ENCODE peak calls at places on chromosomes 7 and 10, in six cellular contexts. One of them, this sample, is unnamed.

GRCh38 chr10:122505885-122506284 is 44.5 kb downstream of the HTRA1 start:
- DNase-seq in transverse colon: no peak
- DNase-seq in tibial nerve: no peak
- DNase-seq in body of pancreas: no peak
- DNase-seq in A549: no peak
- DNase-seq in NB4: no peak
- DNase-seq in this sample: no peak

GRCh38 chr7:42138691-42139090 is 98.3 kb downstream of the GLI3 start:
- DNase-seq in body of pancreas: no peak
- DNase-seq in NB4: peak
- DNase-seq in transverse colon: no peak
- DNase-seq in A549: no peak
- DNase-seq in tibial nerve: no peak
- DNase-seq in this sample: no peak

GRCh38 chr7:12623885-12624498 is 53.5 kb downstream of the SCIN start:
- DNase-seq in tibial nerve: no peak
- DNase-seq in NB4: peak
- DNase-seq in A549: peak
- DNase-seq in body of pancreas: no peak
- DNase-seq in transverse colon: no peak
- DNase-seq in this sample: peak

GRCh38 chr7:151689196-151689971 is 169.7 kb upstream of the RHEB start:
- DNase-seq in NB4: no peak
- DNase-seq in tibial nerve: no peak
- DNase-seq in A549: no peak
- DNase-seq in body of pancreas: peak
- DNase-seq in transverse colon: no peak
- DNase-seq in this sample: no peak

GRCh38 chr10:79241990-79242619 is 105.2 kb upstream of the PPIF start:
- DNase-seq in transverse colon: peak
- DNase-seq in A549: no peak
- DNase-seq in NB4: peak
- DNase-seq in tibial nerve: no peak
- DNase-seq in body of pancreas: peak
- DNase-seq in this sample: no peak

GRCh38 chr7:137667633-137668387 is 179.0 kb downstream of the DGKI start:
- DNase-seq in transverse colon: no peak
- DNase-seq in tibial nerve: no peak
- DNase-seq in A549: peak
- DNase-seq in NB4: peak
- DNase-seq in body of pancreas: no peak
- DNase-seq in this sample: no peak

GRCh38 chr10:94183666-94184264 is 179.0 kb downstream of the NOC3L start:
- DNase-seq in body of pancreas: no peak
- DNase-seq in transverse colon: no peak
- DNase-seq in NB4: no peak
- DNase-seq in tibial nerve: no peak
- DNase-seq in A549: no peak
- DNase-seq in this sample: no peak

GRCh38 chr10:111126981-111127848 is 50.4 kb downstream of the ADRA2A start:
- DNase-seq in A549: no peak
- DNase-seq in body of pancreas: no peak
- DNase-seq in transverse colon: no peak
- DNase-seq in NB4: no peak
- DNase-seq in tibial nerve: no peak
- DNase-seq in this sample: peak

GRCh38 chr10:10311966-10312365 is 705.7 kb upstream of the CELF2 start:
- DNase-seq in transverse colon: no peak
- DNase-seq in body of pancreas: no peak
- DNase-seq in tibial nerve: no peak
- DNase-seq in NB4: no peak
- DNase-seq in A549: no peak
- DNase-seq in this sample: no peak

GRCh38 chr7:103637080-103637479 is 191.1 kb upstream of the SLC26A5 start:
- DNase-seq in tibial nerve: no peak
- DNase-seq in A549: no peak
- DNase-seq in NB4: no peak
- DNase-seq in transverse colon: no peak
- DNase-seq in body of pancreas: no peak
- DNase-seq in this sample: no peak

GRCh38 chr10:13684252-13684791 is 97.6 kb downstream of the PRPF18 start:
- DNase-seq in A549: no peak
- DNase-seq in body of pancreas: peak
- DNase-seq in NB4: no peak
- DNase-seq in tibial nerve: peak
- DNase-seq in transverse colon: peak
- DNase-seq in this sample: no peak

GRCh38 chr10:79342295-79342761 is 4.9 kb upstream of the PPIF start:
- DNase-seq in NB4: no peak
- DNase-seq in body of pancreas: peak
- DNase-seq in A549: no peak
- DNase-seq in tibial nerve: no peak
- DNase-seq in transverse colon: no peak
- DNase-seq in this sample: no peak

GRCh38 chr7:141374425-141374824 is 176.8 kb upstream of the AGK start:
- DNase-seq in A549: no peak
- DNase-seq in transverse colon: no peak
- DNase-seq in tibial nerve: no peak
- DNase-seq in NB4: no peak
- DNase-seq in body of pancreas: no peak
- DNase-seq in this sample: no peak

GRCh38 chr10:114215033-114215432 is 24.0 kb upstream of the VWA2 start:
- DNase-seq in tibial nerve: no peak
- DNase-seq in A549: no peak
- DNase-seq in transverse colon: no peak
- DNase-seq in NB4: no peak
- DNase-seq in body of pancreas: no peak
- DNase-seq in this sample: no peak

GRCh38 chr7:149865437-149865836 is 8.3 kb upstream of the ATP6V0E2 start:
- DNase-seq in body of pancreas: no peak
- DNase-seq in A549: no peak
- DNase-seq in transverse colon: peak
- DNase-seq in tibial nerve: no peak
- DNase-seq in NB4: peak
- DNase-seq in this sample: no peak

GRCh38 chr10:114714281-114714741 is 56.2 kb upstream of the ABLIM1 start:
- DNase-seq in transverse colon: peak
- DNase-seq in NB4: no peak
- DNase-seq in tibial nerve: no peak
- DNase-seq in A549: peak
- DNase-seq in body of pancreas: no peak
- DNase-seq in this sample: no peak

GRCh38 chr10:71081912-71082311 is 130.5 kb upstream of the UNC5B start:
- DNase-seq in tibial nerve: no peak
- DNase-seq in A549: no peak
- DNase-seq in NB4: no peak
- DNase-seq in body of pancreas: no peak
- DNase-seq in transverse colon: peak
- DNase-seq in this sample: no peak

GRCh38 chr7:17939670-17940301 is 508 bp downstream of the SNX13 start:
- DNase-seq in tibial nerve: peak
- DNase-seq in A549: peak
- DNase-seq in body of pancreas: peak
- DNase-seq in transverse colon: peak
- DNase-seq in NB4: peak
- DNase-seq in this sample: peak

GRCh38 chr10:127979017-127979416 is 72.1 kb downstream of the PTPRE start:
- DNase-seq in tibial nerve: no peak
- DNase-seq in body of pancreas: no peak
- DNase-seq in A549: no peak
- DNase-seq in NB4: peak
- DNase-seq in transverse colon: no peak
- DNase-seq in this sample: no peak

GRCh38 chr7:41732279-41733062 is 29.6 kb upstream of the INHBA start:
- DNase-seq in A549: no peak
- DNase-seq in NB4: peak
- DNase-seq in transverse colon: no peak
- DNase-seq in body of pancreas: no peak
- DNase-seq in tibial nerve: no peak
- DNase-seq in this sample: no peak

DNA sequence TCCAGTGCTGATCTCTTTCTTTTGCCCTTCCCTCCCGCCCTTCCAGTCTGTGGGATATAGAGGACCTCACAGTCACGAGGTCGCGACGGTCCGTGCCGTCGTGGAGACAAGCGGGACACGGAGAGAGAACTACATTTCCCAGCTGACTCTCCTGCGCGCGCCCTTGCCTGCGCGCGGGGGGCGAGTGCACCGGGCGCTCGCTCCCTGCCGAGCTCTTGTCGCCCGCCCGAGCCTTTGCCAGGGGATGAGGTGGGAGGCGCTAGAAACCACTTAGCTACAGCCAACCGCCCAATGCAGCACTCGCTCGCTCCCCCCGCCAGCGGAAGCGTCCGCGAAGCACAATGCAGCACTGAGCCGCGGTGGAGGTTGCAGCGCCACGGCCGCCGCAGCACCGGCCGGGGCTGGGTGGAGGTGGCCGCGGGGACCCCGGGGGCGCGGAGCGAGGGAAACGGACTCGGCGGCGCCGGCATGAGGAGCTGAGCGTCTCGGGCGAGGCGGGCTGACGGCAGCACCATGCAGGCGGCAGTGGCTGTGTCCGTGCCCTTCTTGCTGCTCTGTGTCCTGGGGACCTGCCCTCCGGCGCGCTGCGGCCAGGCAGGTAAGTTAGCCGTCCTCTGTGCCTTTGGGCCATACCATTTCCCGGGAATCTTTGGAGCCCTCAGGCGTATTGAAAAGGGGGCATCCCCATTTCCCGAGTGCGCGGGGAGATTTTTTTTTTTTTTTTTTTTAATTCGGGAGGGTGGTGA is at the start of gene ADAM22:
- DNase-seq in NB4: peak
- DNase-seq in A549: peak
- DNase-seq in tibial nerve: peak
- DNase-seq in transverse colon: peak
- DNase-seq in body of pancreas: peak
- DNase-seq in this sample: peak
- TF ChIP-seq POLR2A in NB4: peak
- TF ChIP-seq POLR2A in A549: peak
- TF ChIP-seq POLR2A in tibial nerve: no peak
- TF ChIP-seq POLR2A in transverse colon: peak
- TF ChIP-seq POLR2A in body of pancreas: peak
- TF ChIP-seq POLR2A in this sample: peak

DNA sequence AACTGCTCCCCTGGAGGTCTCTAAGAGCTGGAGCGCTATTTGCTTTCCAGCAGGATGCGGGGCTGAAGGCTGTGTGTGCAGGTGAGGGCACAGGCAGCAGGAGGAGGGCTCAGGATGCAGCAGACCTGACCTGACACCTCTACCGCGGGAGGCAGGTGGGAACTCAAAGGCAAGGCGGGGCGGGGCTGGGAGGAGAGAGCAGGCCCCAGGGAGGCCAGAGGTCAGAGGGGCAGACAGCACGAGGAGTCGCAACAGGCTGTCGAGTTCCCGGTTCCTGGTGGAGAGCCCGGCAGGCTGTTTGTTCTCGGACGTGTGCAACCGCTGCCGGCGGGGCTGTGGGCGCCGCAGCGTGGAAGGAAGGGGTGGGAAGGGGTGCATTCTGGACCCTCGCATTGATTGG is 7.9 kb upstream of the CRTAC1 start:
- DNase-seq in transverse colon: no peak
- DNase-seq in body of pancreas: peak
- DNase-seq in tibial nerve: no peak
- DNase-seq in NB4: no peak
- DNase-seq in A549: no peak
- DNase-seq in this sample: no peak
- TF ChIP-seq POLR2A in transverse colon: no peak
- TF ChIP-seq POLR2A in body of pancreas: no peak
- TF ChIP-seq POLR2A in tibial nerve: no peak
- TF ChIP-seq POLR2A in NB4: no peak
- TF ChIP-seq POLR2A in A549: no peak
- TF ChIP-seq POLR2A in this sample: no peak

GRCh38 chr7:122343986-122344620 is 39.6 kb upstream of the FEZF1 start:
- DNase-seq in tibial nerve: no peak
- DNase-seq in body of pancreas: no peak
- DNase-seq in transverse colon: no peak
- DNase-seq in A549: no peak
- DNase-seq in NB4: no peak
- DNase-seq in this sample: no peak
- TF ChIP-seq POLR2A in tibial nerve: no peak
- TF ChIP-seq POLR2A in body of pancreas: no peak
- TF ChIP-seq POLR2A in transverse colon: no peak
- TF ChIP-seq POLR2A in A549: no peak
- TF ChIP-seq POLR2A in NB4: no peak
- TF ChIP-seq POLR2A in this sample: no peak

DNA sequence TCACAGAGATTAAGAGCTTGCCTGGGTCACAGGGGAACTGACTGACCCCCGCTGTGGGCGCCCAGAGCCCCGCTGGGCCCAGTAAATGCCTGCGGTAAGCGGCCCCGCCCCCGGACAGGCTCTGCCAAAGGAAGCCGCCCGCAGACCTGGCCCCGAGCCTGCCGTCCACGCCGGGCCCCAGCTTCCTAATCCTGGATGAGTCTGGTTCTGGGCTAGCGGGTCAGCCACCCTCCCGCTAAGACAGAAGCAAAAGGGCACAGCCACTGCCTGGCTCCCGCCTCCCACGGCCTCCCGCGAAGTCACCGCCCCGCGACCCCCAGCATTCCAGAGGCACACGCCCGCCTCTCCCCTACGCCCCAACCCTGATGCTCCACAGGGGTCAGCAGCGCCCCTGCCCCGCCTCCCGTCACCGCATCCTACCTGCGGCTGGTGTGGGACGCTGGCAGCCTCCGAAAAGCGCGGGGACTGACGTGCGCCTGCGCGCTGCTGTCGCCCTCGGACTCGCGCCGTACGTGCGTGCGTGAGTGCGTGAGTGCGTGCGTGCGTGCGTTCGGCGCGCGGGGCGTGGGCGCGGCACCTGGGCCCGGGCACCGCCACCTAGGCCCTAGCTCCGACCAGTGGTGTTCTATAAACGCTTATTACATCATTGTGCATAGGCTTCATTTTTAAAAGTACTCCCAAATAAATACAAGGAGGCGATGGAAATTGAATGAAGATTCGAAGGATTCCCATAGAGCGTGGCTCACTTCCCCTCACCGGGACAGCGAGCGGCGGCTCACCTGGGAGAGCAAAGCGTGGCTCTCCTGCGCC is at the start of gene FIGNL1:
- DNase-seq in body of pancreas: peak
- DNase-seq in tibial nerve: peak
- DNase-seq in NB4: peak
- DNase-seq in transverse colon: peak
- DNase-seq in A549: peak
- DNase-seq in this sample: peak
- TF ChIP-seq POLR2A in body of pancreas: no peak
- TF ChIP-seq POLR2A in tibial nerve: no peak
- TF ChIP-seq POLR2A in NB4: peak
- TF ChIP-seq POLR2A in transverse colon: peak
- TF ChIP-seq POLR2A in A549: peak
- TF ChIP-seq POLR2A in this sample: peak